ENCODE peak calls at places on chromosomes 3 and 15, in five cellular contexts. One of them, this sample, is unnamed.

GRCh38 chr15:78148392-78149067 is 632 bp upstream of the IDH3A start:
- DNase-seq in breast epithelium: no peak
- DNase-seq in left lung: no peak
- DNase-seq in IMR-90: peak
- DNase-seq in activated CD8-positive, alpha-beta T cell treated with anti-CD3 and anti-CD28 coated beads for 36 hours: no peak
- DNase-seq in this sample: no peak

GRCh38 chr3:127867986-127868385 is 45.7 kb upstream of the MGLL start:
- DNase-seq in breast epithelium: no peak
- DNase-seq in left lung: no peak
- DNase-seq in IMR-90: no peak
- DNase-seq in activated CD8-positive, alpha-beta T cell treated with anti-CD3 and anti-CD28 coated beads for 36 hours: no peak
- DNase-seq in this sample: no peak

GRCh38 chr3:72397586-72397985 is 450.7 kb downstream of the SHQ1 start:
- DNase-seq in IMR-90: no peak
- DNase-seq in activated CD8-positive, alpha-beta T cell treated with anti-CD3 and anti-CD28 coated beads for 36 hours: no peak
- DNase-seq in breast epithelium: no peak
- DNase-seq in left lung: no peak
- DNase-seq in this sample: no peak

GRCh38 chr15:45093013-45093412 is 21.0 kb downstream of the DUOX2 start:
- DNase-seq in breast epithelium: no peak
- DNase-seq in left lung: no peak
- DNase-seq in IMR-90: no peak
- DNase-seq in activated CD8-positive, alpha-beta T cell treated with anti-CD3 and anti-CD28 coated beads for 36 hours: no peak
- DNase-seq in this sample: no peak

GRCh38 chr15:29089731-29090616 is 179.6 kb downstream of the NSMCE3 start:
- DNase-seq in left lung: no peak
- DNase-seq in breast epithelium: no peak
- DNase-seq in activated CD8-positive, alpha-beta T cell treated with anti-CD3 and anti-CD28 coated beads for 36 hours: peak
- DNase-seq in IMR-90: peak
- DNase-seq in this sample: peak

GRCh38 chr3:29440321-29441019 is 159.6 kb downstream of the RBMS3 start:
- DNase-seq in left lung: no peak
- DNase-seq in IMR-90: no peak
- DNase-seq in activated CD8-positive, alpha-beta T cell treated with anti-CD3 and anti-CD28 coated beads for 36 hours: no peak
- DNase-seq in breast epithelium: no peak
- DNase-seq in this sample: no peak

GRCh38 chr15:56243117-56243773 is 434 bp downstream of the RFX7 start:
- DNase-seq in breast epithelium: no peak
- DNase-seq in IMR-90: peak
- DNase-seq in left lung: peak
- DNase-seq in activated CD8-positive, alpha-beta T cell treated with anti-CD3 and anti-CD28 coated beads for 36 hours: peak
- DNase-seq in this sample: peak

GRCh38 chr15:77514635-77515421 is 94.1 kb downstream of the HMG20A start:
- DNase-seq in left lung: no peak
- DNase-seq in breast epithelium: no peak
- DNase-seq in IMR-90: no peak
- DNase-seq in activated CD8-positive, alpha-beta T cell treated with anti-CD3 and anti-CD28 coated beads for 36 hours: no peak
- DNase-seq in this sample: no peak

GRCh38 chr15:40466426-40467259 is 4.1 kb upstream of the CHST14 start:
- DNase-seq in breast epithelium: no peak
- DNase-seq in activated CD8-positive, alpha-beta T cell treated with anti-CD3 and anti-CD28 coated beads for 36 hours: no peak
- DNase-seq in left lung: peak
- DNase-seq in IMR-90: no peak
- DNase-seq in this sample: peak

GRCh38 chr15:40465939-40466338 is 4.8 kb upstream of the CHST14 start:
- DNase-seq in left lung: no peak
- DNase-seq in activated CD8-positive, alpha-beta T cell treated with anti-CD3 and anti-CD28 coated beads for 36 hours: no peak
- DNase-seq in breast epithelium: no peak
- DNase-seq in IMR-90: no peak
- DNase-seq in this sample: peak

GRCh38 chr15:40468850-40469249 is 1.9 kb upstream of the CHST14 start:
- DNase-seq in IMR-90: no peak
- DNase-seq in left lung: no peak
- DNase-seq in breast epithelium: no peak
- DNase-seq in activated CD8-positive, alpha-beta T cell treated with anti-CD3 and anti-CD28 coated beads for 36 hours: no peak
- DNase-seq in this sample: peak

GRCh38 chr15:40464595-40465185 is 6.1 kb upstream of the CHST14 start:
- DNase-seq in IMR-90: no peak
- DNase-seq in breast epithelium: no peak
- DNase-seq in left lung: no peak
- DNase-seq in activated CD8-positive, alpha-beta T cell treated with anti-CD3 and anti-CD28 coated beads for 36 hours: no peak
- DNase-seq in this sample: peak

GRCh38 chr15:40467260-40467615 is 3.5 kb upstream of the CHST14 start:
- DNase-seq in breast epithelium: no peak
- DNase-seq in left lung: peak
- DNase-seq in activated CD8-positive, alpha-beta T cell treated with anti-CD3 and anti-CD28 coated beads for 36 hours: no peak
- DNase-seq in IMR-90: no peak
- DNase-seq in this sample: peak
- TF ChIP-seq CTCF in breast epithelium: no peak
- TF ChIP-seq CTCF in left lung: no peak
- TF ChIP-seq CTCF in activated CD8-positive, alpha-beta T cell treated with anti-CD3 and anti-CD28 coated beads for 36 hours: no peak
- TF ChIP-seq CTCF in IMR-90: no peak
- TF ChIP-seq CTCF in this sample: no peak

DNA sequence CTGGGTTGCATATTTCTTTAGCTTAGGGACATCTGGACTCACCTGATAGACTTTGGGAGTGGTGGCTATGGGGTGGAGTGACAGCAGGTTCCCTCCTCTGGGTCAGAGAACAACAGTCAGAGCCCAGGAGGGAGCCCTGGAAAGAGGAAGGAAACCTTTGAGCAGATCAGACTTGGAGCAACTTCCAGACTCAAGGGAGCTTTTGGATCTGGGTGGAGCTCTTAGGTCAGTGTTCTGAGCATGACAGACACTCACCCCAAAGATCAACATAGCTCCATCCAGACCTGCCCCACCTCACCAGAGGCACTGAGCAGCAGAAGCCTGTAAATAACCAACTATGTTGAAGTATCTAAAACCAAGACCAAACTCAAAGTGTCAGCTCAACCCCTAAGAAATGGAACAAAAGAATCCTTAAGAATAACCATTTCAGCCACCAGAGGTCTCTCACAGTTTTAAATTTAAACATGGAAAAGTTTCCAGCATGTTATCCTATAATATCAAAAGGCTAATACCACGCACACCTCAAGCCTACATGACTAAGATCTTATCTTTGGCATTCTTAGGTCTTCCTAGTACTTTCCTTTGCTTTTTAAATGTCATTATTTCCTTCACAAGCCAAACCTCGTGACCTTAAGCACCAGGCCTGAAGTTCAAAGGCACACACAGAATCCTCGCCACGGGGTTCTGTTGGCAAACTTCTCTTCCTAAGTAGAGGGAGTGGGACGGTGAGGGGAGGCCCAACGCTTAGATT is 56.4 kb downstream of the UMPS start:
- DNase-seq in breast epithelium: no peak
- DNase-seq in left lung: no peak
- DNase-seq in IMR-90: peak
- DNase-seq in activated CD8-positive, alpha-beta T cell treated with anti-CD3 and anti-CD28 coated beads for 36 hours: no peak
- DNase-seq in this sample: no peak
- TF ChIP-seq CTCF in breast epithelium: peak
- TF ChIP-seq CTCF in left lung: peak
- TF ChIP-seq CTCF in IMR-90: peak
- TF ChIP-seq CTCF in activated CD8-positive, alpha-beta T cell treated with anti-CD3 and anti-CD28 coated beads for 36 hours: no peak
- TF ChIP-seq CTCF in this sample: peak

GRCh38 chr3:12865271-12865670 is 23.9 kb upstream of the RPL32 start:
- DNase-seq in left lung: no peak
- DNase-seq in activated CD8-positive, alpha-beta T cell treated with anti-CD3 and anti-CD28 coated beads for 36 hours: no peak
- DNase-seq in breast epithelium: no peak
- DNase-seq in IMR-90: no peak
- DNase-seq in this sample: no peak
- TF ChIP-seq CTCF in left lung: no peak
- TF ChIP-seq CTCF in activated CD8-positive, alpha-beta T cell treated with anti-CD3 and anti-CD28 coated beads for 36 hours: no peak
- TF ChIP-seq CTCF in breast epithelium: no peak
- TF ChIP-seq CTCF in IMR-90: no peak
- TF ChIP-seq CTCF in this sample: no peak

GRCh38 chr15:93566777-93567176 is 477.8 kb upstream of the RGMA start:
- DNase-seq in left lung: no peak
- DNase-seq in breast epithelium: no peak
- DNase-seq in IMR-90: no peak
- DNase-seq in activated CD8-positive, alpha-beta T cell treated with anti-CD3 and anti-CD28 coated beads for 36 hours: no peak
- DNase-seq in this sample: no peak
- TF ChIP-seq CTCF in left lung: no peak
- TF ChIP-seq CTCF in breast epithelium: no peak
- TF ChIP-seq CTCF in IMR-90: no peak
- TF ChIP-seq CTCF in activated CD8-positive, alpha-beta T cell treated with anti-CD3 and anti-CD28 coated beads for 36 hours: no peak
- TF ChIP-seq CTCF in this sample: peak

GRCh38 chr3:196623350-196623749 is 16.1 kb upstream of the NRROS start:
- DNase-seq in left lung: no peak
- DNase-seq in breast epithelium: no peak
- DNase-seq in activated CD8-positive, alpha-beta T cell treated with anti-CD3 and anti-CD28 coated beads for 36 hours: no peak
- DNase-seq in IMR-90: no peak
- DNase-seq in this sample: no peak
- TF ChIP-seq CTCF in left lung: no peak
- TF ChIP-seq CTCF in breast epithelium: no peak
- TF ChIP-seq CTCF in activated CD8-positive, alpha-beta T cell treated with anti-CD3 and anti-CD28 coated beads for 36 hours: no peak
- TF ChIP-seq CTCF in IMR-90: no peak
- TF ChIP-seq CTCF in this sample: no peak

GRCh38 chr3:97029972-97030371 is 215.6 kb downstream of the EPHA6 start:
- DNase-seq in IMR-90: no peak
- DNase-seq in activated CD8-positive, alpha-beta T cell treated with anti-CD3 and anti-CD28 coated beads for 36 hours: no peak
- DNase-seq in breast epithelium: no peak
- DNase-seq in left lung: no peak
- DNase-seq in this sample: no peak
- TF ChIP-seq CTCF in IMR-90: no peak
- TF ChIP-seq CTCF in activated CD8-positive, alpha-beta T cell treated with anti-CD3 and anti-CD28 coated beads for 36 hours: no peak
- TF ChIP-seq CTCF in breast epithelium: no peak
- TF ChIP-seq CTCF in left lung: no peak
- TF ChIP-seq CTCF in this sample: no peak

This sample was measured in chondrocyte.